ENCODE peak calls at places on chromosomes 11 and 22, in four cellular contexts. Z is CD8-positive, alpha-beta T cell; R is mammary epithelial cell; M is heart left ventricle. E is an unnamed sample. For H3K36me3, the result is how much of the 10 kb centered on the place peaks cover.

GRCh38 chr22:50526849-50527801 is 1.7 kb upstream of the SCO2 start:
- DNase-seq in Z (no peak), M (peak), R (no peak), E (peak)

GRCh38 chr11:36409152-36409713 is 100.8 kb downstream of the TRAF6 start:
- DNase-seq in M (no peak), R (no peak), Z (no peak), E (no peak)

GRCh38 chr22:28029201-28029948 is 110.3 kb upstream of the PITPNB start:
- DNase-seq in M (peak), R (no peak), Z (no peak), E (peak)

GRCh38 chr11:47333526-47333845 is 19.0 kb downstream of the MYBPC3 start:
- DNase-seq in Z (no peak), M (no peak), R (no peak), E (no peak)

GRCh38 chr11:66081505-66081904 is 11.4 kb downstream of the PACS1 start:
- DNase-seq in Z (peak), R (peak), M (peak), E (peak)

GRCh38 chr22:50606561-50607365 is 6.2 kb downstream of the MAPK8IP2 start:
- DNase-seq in R (no peak), M (no peak), Z (no peak), E (no peak)

GRCh38 chr22:46740910-46741785 is 3.1 kb upstream of the CERK start:
- DNase-seq in M (peak), Z (no peak), R (no peak), E (no peak)

GRCh38 chr11:95266751-95267374 is 35.9 kb upstream of the SESN3 start:
- DNase-seq in Z (no peak), R (no peak), M (no peak), E (peak)

GRCh38 chr11:125344846-125345705 is 151.0 kb downstream of the FEZ1 start:
- DNase-seq in R (no peak), Z (no peak), M (peak), E (no peak)

GRCh38 chr11:125343086-125343731 is 152.9 kb downstream of the FEZ1 start:
- DNase-seq in R (no peak), M (no peak), Z (no peak), E (no peak)

GRCh38 chr11:125341676-125342075 is 154.4 kb downstream of the FEZ1 start:
- DNase-seq in R (no peak), M (no peak), Z (no peak), E (no peak)

GRCh38 chr11:125342281-125342980 is 153.6 kb downstream of the FEZ1 start:
- DNase-seq in M (no peak), Z (no peak), R (no peak), E (no peak)

DNA sequence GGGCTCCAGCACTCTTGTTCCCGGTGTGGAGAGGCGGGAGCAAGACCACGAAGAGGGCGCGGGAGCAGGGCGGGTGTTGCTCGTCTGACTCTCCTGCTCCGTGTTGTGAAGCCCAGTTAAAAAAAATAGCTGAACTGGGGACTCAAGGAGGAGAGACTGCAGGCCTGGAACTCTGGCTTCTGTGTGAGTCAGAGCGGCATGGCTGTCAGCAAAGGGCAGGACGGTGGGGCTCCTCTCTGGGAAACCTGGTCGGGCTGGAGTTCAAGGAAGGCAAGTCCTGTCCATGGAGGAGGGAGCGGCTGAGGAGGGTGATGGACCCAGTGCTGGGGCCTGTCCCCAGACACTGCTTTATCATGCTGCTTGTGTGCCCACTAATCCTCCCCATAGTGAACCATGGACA is 152.3 kb downstream of the FEZ1 start:
- DNase-seq in R (no peak), M (peak), Z (no peak), E (peak)
- H3K27ac ChIP-seq in R (no peak), M (no peak), Z (no peak), E (no peak)

DNA sequence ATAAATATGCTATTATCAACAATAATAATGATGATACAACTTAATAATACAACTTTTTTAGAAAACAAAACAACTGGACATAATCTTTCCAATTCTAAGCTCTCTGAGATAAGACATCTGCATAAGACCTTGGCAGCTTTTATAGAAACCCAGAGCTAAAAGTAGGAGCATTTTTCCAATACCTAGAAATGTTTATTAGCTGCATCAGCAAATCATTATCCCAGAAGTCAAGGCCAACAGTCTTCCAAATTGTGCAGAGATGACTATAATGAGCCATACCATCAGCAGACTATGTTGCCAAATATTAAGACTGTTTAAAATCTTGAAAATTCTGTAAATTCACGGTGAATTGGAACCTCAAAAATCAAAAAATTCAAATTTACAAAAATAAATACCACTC is 30.3 kb downstream of the DCUN1D5 start:
- DNase-seq in M (no peak), R (no peak), Z (no peak), E (no peak)
- H3K36me3 ChIP-seq in M (under half), R (under half), Z (under half), E (under half)

GRCh38 chr11:99351620-99352019 is 330.9 kb downstream of the CNTN5 start:
- DNase-seq in M (no peak), R (no peak), Z (no peak), E (peak)

DNA sequence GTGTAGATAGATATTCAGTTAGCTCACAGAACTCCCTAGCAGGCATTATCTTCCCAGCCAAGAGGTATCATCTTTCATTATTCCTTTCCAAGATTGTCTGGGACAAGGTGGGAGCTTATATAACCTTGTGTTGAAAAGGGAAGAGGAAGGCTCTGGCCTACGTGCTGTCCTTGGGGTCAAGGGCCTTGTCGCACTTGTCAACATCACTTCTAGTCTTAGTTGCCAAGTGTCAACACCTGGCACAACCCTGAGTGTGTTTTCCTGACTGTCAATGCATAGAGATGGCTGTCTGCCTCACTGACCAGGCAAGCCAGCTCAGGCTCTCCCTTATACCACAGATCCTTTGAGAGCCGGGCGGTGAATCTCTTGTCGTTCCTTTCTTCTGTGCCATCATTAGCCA is 331.9 kb downstream of the CNTN5 start:
- DNase-seq in R (no peak), M (peak), Z (no peak), E (no peak)
- TF ChIP-seq CTCF in R (no peak), M (no peak), Z (no peak), E (no peak)

GRCh38 chr22:24990344-24990905 is 37.9 kb downstream of the KIAA1671 start:
- DNase-seq in Z (no peak), M (no peak), R (no peak), E (no peak)
- H3K27ac ChIP-seq in Z (no peak), M (peak), R (peak), E (no peak)

GRCh38 chr11:118639899-118640298 is 32.5 kb downstream of the PHLDB1 start:
- DNase-seq in R (no peak), Z (no peak), M (no peak), E (no peak)
- H3K36me3 ChIP-seq in R (under half), Z (under half), M (under half), E (half or more)